ENCODE peak calls at places on chromosomes 2 and 18, in four cellular contexts. J is IMR-90, Y is upper lobe of right lung, A is osteoblast. L is an unnamed sample. For H3K4me1, the result is how much of the 10 kb centered on the place peaks cover.

GRCh38 chr2:101111917-101112771 is 39.0 kb downstream of the TBC1D8 start:
- DNase-seq in J (peak), Y (no peak), A (no peak), L (peak)

GRCh38 chr2:23293063-23293462 is 91.9 kb upstream of the KLHL29 start:
- DNase-seq in J (no peak), Y (no peak), A (no peak), L (peak)

GRCh38 chr2:20541651-20542050 is 94.8 kb downstream of the RHOB start:
- DNase-seq in J (no peak), A (no peak), Y (no peak), L (no peak)

GRCh38 chr2:86233464-86233863 is 34.2 kb downstream of the MRPL35 start:
- DNase-seq in J (no peak), Y (no peak), A (no peak), L (no peak)

GRCh38 chr2:155021591-155021990 is 323.1 kb downstream of the KCNJ3 start:
- DNase-seq in Y (no peak), A (no peak), J (no peak), L (no peak)

GRCh38 chr2:41716497-41716896 is 331.3 kb upstream of the PKDCC start:
- DNase-seq in J (no peak), Y (no peak), A (no peak), L (no peak)

GRCh38 chr2:132757002-132757598 is 87.1 kb upstream of the LYPD1 start:
- DNase-seq in A (no peak), J (peak), Y (no peak), L (no peak)

GRCh38 chr18:55419132-55419938 is 168.7 kb downstream of the TCF4 start:
- DNase-seq in J (peak), Y (no peak), A (no peak), L (no peak)

GRCh38 chr18:8450013-8450412 is 159.2 kb upstream of the RAB12 start:
- DNase-seq in J (no peak), A (no peak), Y (no peak), L (peak)

GRCh38 chr2:153477096-153477555 is 1.4 kb downstream of the RPRM start:
- DNase-seq in A (peak), Y (no peak), J (no peak), L (no peak)

GRCh38 chr18:48475635-48476549 is 62.9 kb upstream of the CTIF start:
- DNase-seq in A (peak), J (peak), Y (no peak), L (peak)

GRCh38 chr2:208320686-208321085 is 54.6 kb downstream of the PIKFYVE start:
- DNase-seq in J (no peak), Y (no peak), A (no peak), L (no peak)

GRCh38 chr2:237757616-237758015 is 41.0 kb upstream of the RBM44 start:
- DNase-seq in J (no peak), Y (no peak), A (no peak), L (no peak)

GRCh38 chr2:120704696-120705095 is 31.0 kb upstream of the GLI2 start:
- DNase-seq in J (no peak), Y (peak), A (peak), L (peak)

GRCh38 chr2:7225848-7226247 is 308.6 kb downstream of the RNF144A start:
- DNase-seq in A (no peak), Y (no peak), J (no peak), L (no peak)

GRCh38 chr18:47930844-47931706 is 616 bp upstream of the SMAD2 start:
- DNase-seq in Y (peak), A (peak), J (peak), L (peak)

GRCh38 chr2:62192811-62193210 is 3.1 kb upstream of the B3GNT2 start:
- DNase-seq in Y (no peak), J (no peak), A (no peak), L (no peak)

GRCh38 chr2:106124126-106124756 is 69.9 kb downstream of the UXS1 start:
- DNase-seq in J (no peak), Y (no peak), A (no peak), L (no peak)

GRCh38 chr2:232315049-232315922 is 63.3 kb upstream of the ALPP start:
- DNase-seq in Y (peak), J (peak), A (peak), L (peak)

GRCh38 chr2:59680863-59681262 is 872.6 kb downstream of the BCL11A start:
- DNase-seq in Y (no peak), A (no peak), J (no peak), L (no peak)

GRCh38 chr2:191369034-191369433 is 123.8 kb downstream of the MYO1B start:
- DNase-seq in J (no peak), Y (no peak), A (no peak), L (peak)

GRCh38 chr18:79991494-79991893 is 3.1 kb upstream of the TXNL4A start:
- DNase-seq in A (no peak), Y (no peak), J (no peak), L (peak)

GRCh38 chr2:85018049-85018447 is 47.1 kb downstream of the KCMF1 start:
- DNase-seq in Y (no peak), J (peak), A (peak), L (no peak)

GRCh38 chr18:31278609-31279071 is 39.3 kb upstream of the DSG1 start:
- DNase-seq in A (no peak), J (no peak), Y (no peak), L (no peak)

GRCh38 chr2:169173876-169174275 is 104.5 kb downstream of the DHRS9 start:
- DNase-seq in A (no peak), J (no peak), Y (no peak), L (peak)

GRCh38 chr2:172586255-172586891 is 30.5 kb downstream of the PDK1 start:
- DNase-seq in A (no peak), Y (no peak), J (no peak), L (no peak)

GRCh38 chr18:58310517-58310916 is 266.5 kb downstream of the NEDD4L start:
- DNase-seq in A (no peak), J (no peak), Y (peak), L (no peak)

GRCh38 chr18:2515408-2515807 is 55.9 kb downstream of the METTL4 start:
- DNase-seq in A (peak), Y (no peak), J (peak), L (peak)

GRCh38 chr2:1601471-1602358 is 142.6 kb downstream of the PXDN start:
- DNase-seq in A (peak), J (no peak), Y (peak), L (no peak)

GRCh38 chr2:129229196-129229595 is 750.3 kb upstream of the RAB6C start:
- DNase-seq in A (no peak), J (no peak), Y (no peak), L (no peak)

GRCh38 chr2:45168731-45169338 is 159.6 kb upstream of the SIX2 start:
- DNase-seq in A (peak), J (no peak), Y (no peak), L (peak)

GRCh38 chr2:72991980-72992733 is 74.8 kb downstream of the EMX1 start:
- DNase-seq in Y (peak), J (no peak), A (no peak), L (no peak)

GRCh38 chr2:9753276-9753600 is 90.0 kb upstream of the TAF1B start:
- DNase-seq in A (peak), J (peak), Y (peak), L (peak)

GRCh38 chr2:240925576-240926515 is 19.7 kb downstream of the CROCC2 start:
- DNase-seq in Y (peak), J (no peak), A (peak), L (no peak)

GRCh38 chr18:13003466-13003896 is 12.3 kb downstream of the CEP192 start:
- DNase-seq in Y (no peak), A (peak), J (peak), L (peak)

GRCh38 chr2:240343548-240343947 is 91.9 kb upstream of the GPC1 start:
- DNase-seq in J (no peak), A (no peak), Y (no peak), L (no peak)

GRCh38 chr2:58293056-58293455 is 51.9 kb upstream of the FANCL start:
- DNase-seq in A (no peak), J (no peak), Y (no peak), L (no peak)

GRCh38 chr2:204737296-204737695 is 192.0 kb downstream of the PARD3B start:
- DNase-seq in A (no peak), Y (no peak), J (no peak), L (no peak)

DNA sequence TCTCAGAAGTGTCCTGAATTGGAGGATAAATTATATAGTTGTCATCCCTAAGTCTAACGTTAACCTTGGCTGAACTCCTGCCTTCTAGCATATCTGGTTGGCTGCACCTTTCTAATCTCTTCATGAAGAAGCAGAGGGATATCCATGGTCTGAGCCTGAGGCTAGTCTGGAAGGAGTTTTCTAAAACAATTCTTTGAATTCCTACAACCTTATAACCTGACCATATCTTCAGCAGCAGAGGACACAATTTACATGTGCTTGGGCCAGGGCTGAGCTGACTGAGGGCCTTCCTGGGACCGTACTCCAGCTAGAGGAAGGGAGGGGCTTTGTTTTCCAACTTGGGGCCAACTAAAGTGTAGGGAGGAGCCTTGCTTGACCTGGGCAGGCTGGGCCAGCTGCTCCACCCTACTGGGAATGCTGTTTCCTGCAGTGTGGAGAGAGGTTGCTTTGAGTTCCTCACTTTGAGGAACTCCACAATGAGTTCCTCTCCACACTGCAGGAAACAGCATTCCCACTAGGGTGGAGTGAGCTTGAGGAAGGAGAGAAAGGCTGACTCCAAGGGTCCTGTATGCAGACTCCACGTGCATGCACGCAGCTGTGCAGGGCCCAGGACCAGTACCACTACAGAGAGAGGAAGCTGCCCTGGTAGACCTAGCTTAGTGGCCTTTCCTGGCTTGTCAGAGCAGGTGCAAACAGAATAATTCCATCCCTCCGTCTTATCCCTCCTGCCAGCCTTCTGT is 19.6 kb downstream of the CEP68 start:
- DNase-seq in Y (no peak), J (no peak), A (no peak), L (no peak)
- H3K27ac ChIP-seq in Y (peak), J (peak), A (peak), L (peak)

GRCh38 chr2:118278046-118278445 is 189.8 kb downstream of the INSIG2 start:
- DNase-seq in J (no peak), Y (no peak), A (no peak), L (no peak)
- H3K4me1 ChIP-seq in J (under half), Y (under half), A (under half), L (under half)

GRCh38 chr2:109242654-109243331 is 113.8 kb downstream of the SH3RF3 start:
- DNase-seq in J (peak), Y (peak), A (peak), L (peak)
- H3K27ac ChIP-seq in J (peak), Y (peak), A (peak), L (peak)

GRCh38 chr2:38635139-38635538 is 30.8 kb upstream of the GALM start:
- DNase-seq in A (no peak), Y (no peak), J (no peak), L (no peak)

GRCh38 chr2:38632018-38632417 is 29.3 kb upstream of the HNRNPLL start:
- DNase-seq in A (peak), Y (no peak), J (no peak), L (no peak)

GRCh38 chr2:38632980-38633379 is 30.3 kb upstream of the HNRNPLL start:
- DNase-seq in J (no peak), A (no peak), Y (no peak), L (no peak)

GRCh38 chr2:38634684-38635083 is 31.2 kb upstream of the GALM start:
- DNase-seq in Y (no peak), A (peak), J (no peak), L (no peak)

DNA sequence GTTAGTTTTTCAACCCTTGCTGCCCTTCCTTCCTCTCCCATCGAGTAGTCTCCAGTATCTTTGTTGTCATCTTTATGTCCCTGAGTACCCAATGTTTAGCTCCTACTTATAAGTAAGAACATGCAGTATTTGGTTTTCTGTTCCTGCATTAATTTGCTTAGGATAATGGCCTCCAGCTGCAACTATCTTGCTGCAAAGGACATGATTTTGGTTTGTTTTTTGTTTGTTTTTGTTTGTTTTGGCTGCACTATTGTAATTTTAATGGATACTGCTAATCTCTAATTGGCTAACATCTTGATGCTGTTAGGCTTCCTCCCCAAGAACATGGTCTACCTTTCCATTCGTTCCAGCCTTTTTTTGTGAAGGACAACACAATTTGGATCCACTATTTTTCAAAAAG is 31.2 kb upstream of the HNRNPLL start:
- DNase-seq in J (no peak), Y (no peak), A (no peak), L (no peak)
- H3K4me1 ChIP-seq in J (under half), Y (under half), A (under half), L (under half)